ENCODE peak calls at places on chromosomes 13 and 19, in nine cellular contexts. One of them, this sample, is unnamed. For H3K4me1, the result is how much of the 10 kb centered on the place peaks cover.

GRCh38 chr13:88051746-88052482 is 380.7 kb downstream of the SLITRK5 start:
- DNase-seq in neuronal stem cell: no peak
- DNase-seq in cardiac muscle cell: no peak
- DNase-seq in prostate gland: no peak
- DNase-seq in left ventricle myocardium inferior: no peak
- DNase-seq in transverse colon: no peak
- DNase-seq in tibial nerve: no peak
- DNase-seq in adrenal gland: no peak
- DNase-seq in astrocyte: no peak
- DNase-seq in this sample: no peak

GRCh38 chr13:110161112-110161897 is 145.7 kb downstream of the COL4A1 start:
- DNase-seq in neuronal stem cell: no peak
- DNase-seq in cardiac muscle cell: no peak
- DNase-seq in prostate gland: no peak
- DNase-seq in left ventricle myocardium inferior: peak
- DNase-seq in transverse colon: no peak
- DNase-seq in tibial nerve: no peak
- DNase-seq in adrenal gland: no peak
- DNase-seq in astrocyte: no peak
- DNase-seq in this sample: no peak

GRCh38 chr13:51539887-51540286 is 44.4 kb upstream of the WDFY2 start:
- DNase-seq in neuronal stem cell: no peak
- DNase-seq in cardiac muscle cell: no peak
- DNase-seq in prostate gland: no peak
- DNase-seq in left ventricle myocardium inferior: no peak
- DNase-seq in transverse colon: no peak
- DNase-seq in tibial nerve: no peak
- DNase-seq in adrenal gland: no peak
- DNase-seq in astrocyte: no peak
- DNase-seq in this sample: no peak

GRCh38 chr19:52923782-52924593 is 760 bp upstream of the ZNF888 start:
- DNase-seq in neuronal stem cell: no peak
- DNase-seq in cardiac muscle cell: no peak
- DNase-seq in prostate gland: no peak
- DNase-seq in left ventricle myocardium inferior: peak
- DNase-seq in transverse colon: peak
- DNase-seq in tibial nerve: no peak
- DNase-seq in adrenal gland: peak
- DNase-seq in astrocyte: no peak
- DNase-seq in this sample: peak

GRCh38 chr13:76462003-76462402 is 424.2 kb downstream of the KCTD12 start:
- DNase-seq in neuronal stem cell: no peak
- DNase-seq in cardiac muscle cell: no peak
- DNase-seq in prostate gland: no peak
- DNase-seq in left ventricle myocardium inferior: no peak
- DNase-seq in transverse colon: no peak
- DNase-seq in tibial nerve: no peak
- DNase-seq in adrenal gland: no peak
- DNase-seq in astrocyte: no peak
- DNase-seq in this sample: no peak

GRCh38 chr19:21566073-21566472 is 60.7 kb downstream of the ZNF429 start:
- DNase-seq in neuronal stem cell: no peak
- DNase-seq in cardiac muscle cell: no peak
- DNase-seq in prostate gland: no peak
- DNase-seq in left ventricle myocardium inferior: no peak
- DNase-seq in transverse colon: no peak
- DNase-seq in tibial nerve: no peak
- DNase-seq in adrenal gland: peak
- DNase-seq in astrocyte: no peak
- DNase-seq in this sample: no peak

GRCh38 chr19:16001481-16002312 is 52.9 kb downstream of the OR10H4 start:
- DNase-seq in neuronal stem cell: no peak
- DNase-seq in cardiac muscle cell: no peak
- DNase-seq in prostate gland: peak
- DNase-seq in left ventricle myocardium inferior: no peak
- DNase-seq in transverse colon: peak
- DNase-seq in tibial nerve: no peak
- DNase-seq in adrenal gland: peak
- DNase-seq in astrocyte: peak
- DNase-seq in this sample: peak

GRCh38 chr13:51729853-51730553 is 74.0 kb downstream of the DHRS12 start:
- DNase-seq in neuronal stem cell: no peak
- DNase-seq in cardiac muscle cell: no peak
- DNase-seq in prostate gland: no peak
- DNase-seq in left ventricle myocardium inferior: no peak
- DNase-seq in transverse colon: peak
- DNase-seq in tibial nerve: no peak
- DNase-seq in adrenal gland: peak
- DNase-seq in astrocyte: peak
- DNase-seq in this sample: peak

GRCh38 chr19:54196514-54196913 is 4.1 kb upstream of the RPS9 start:
- DNase-seq in neuronal stem cell: no peak
- DNase-seq in cardiac muscle cell: no peak
- DNase-seq in prostate gland: no peak
- DNase-seq in left ventricle myocardium inferior: no peak
- DNase-seq in transverse colon: no peak
- DNase-seq in tibial nerve: no peak
- DNase-seq in adrenal gland: no peak
- DNase-seq in astrocyte: no peak
- DNase-seq in this sample: peak

GRCh38 chr19:44657211-44657921 is 13.7 kb downstream of the PVR start:
- DNase-seq in neuronal stem cell: peak
- DNase-seq in cardiac muscle cell: peak
- DNase-seq in prostate gland: peak
- DNase-seq in left ventricle myocardium inferior: peak
- DNase-seq in transverse colon: peak
- DNase-seq in tibial nerve: peak
- DNase-seq in adrenal gland: peak
- DNase-seq in astrocyte: peak
- DNase-seq in this sample: no peak

GRCh38 chr13:98974053-98974452 is 3.8 kb downstream of the DOCK9 start:
- DNase-seq in neuronal stem cell: no peak
- DNase-seq in cardiac muscle cell: no peak
- DNase-seq in prostate gland: no peak
- DNase-seq in left ventricle myocardium inferior: no peak
- DNase-seq in transverse colon: no peak
- DNase-seq in tibial nerve: no peak
- DNase-seq in adrenal gland: no peak
- DNase-seq in astrocyte: no peak
- DNase-seq in this sample: no peak

GRCh38 chr13:98975822-98976261 is 2.0 kb downstream of the DOCK9 start:
- DNase-seq in neuronal stem cell: no peak
- DNase-seq in cardiac muscle cell: peak
- DNase-seq in prostate gland: no peak
- DNase-seq in left ventricle myocardium inferior: no peak
- DNase-seq in transverse colon: no peak
- DNase-seq in tibial nerve: no peak
- DNase-seq in adrenal gland: no peak
- DNase-seq in astrocyte: no peak
- DNase-seq in this sample: no peak

GRCh38 chr13:98970293-98970692 is 7.6 kb downstream of the DOCK9 start:
- DNase-seq in neuronal stem cell: no peak
- DNase-seq in cardiac muscle cell: peak
- DNase-seq in prostate gland: no peak
- DNase-seq in left ventricle myocardium inferior: peak
- DNase-seq in transverse colon: no peak
- DNase-seq in tibial nerve: no peak
- DNase-seq in adrenal gland: no peak
- DNase-seq in astrocyte: no peak
- DNase-seq in this sample: no peak

GRCh38 chr13:98972627-98973026 is 5.2 kb downstream of the DOCK9 start:
- DNase-seq in neuronal stem cell: no peak
- DNase-seq in cardiac muscle cell: peak
- DNase-seq in prostate gland: no peak
- DNase-seq in left ventricle myocardium inferior: no peak
- DNase-seq in transverse colon: no peak
- DNase-seq in tibial nerve: no peak
- DNase-seq in adrenal gland: no peak
- DNase-seq in astrocyte: peak
- DNase-seq in this sample: peak

DNA sequence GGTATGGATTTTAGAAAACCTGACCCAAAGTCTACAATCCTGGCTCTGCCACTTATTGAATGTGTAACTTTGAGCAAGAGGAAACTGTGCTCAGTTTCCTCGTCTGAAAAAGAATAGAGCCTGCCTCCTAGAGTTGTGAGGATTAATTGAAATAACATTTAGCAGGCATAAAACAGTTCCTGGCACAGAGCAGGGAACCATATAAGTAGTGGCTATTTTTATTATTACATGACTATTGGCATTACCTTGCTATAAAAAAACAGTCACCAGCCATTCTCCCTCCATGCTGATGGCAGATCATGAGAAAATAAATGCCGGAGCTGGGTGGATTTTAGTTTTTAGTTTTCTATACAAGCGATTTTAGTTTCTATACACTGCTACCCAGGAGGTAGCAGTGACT is 5.8 kb downstream of the DOCK9 start:
- DNase-seq in neuronal stem cell: no peak
- DNase-seq in cardiac muscle cell: no peak
- DNase-seq in prostate gland: no peak
- DNase-seq in left ventricle myocardium inferior: no peak
- DNase-seq in transverse colon: no peak
- DNase-seq in tibial nerve: no peak
- DNase-seq in adrenal gland: no peak
- DNase-seq in astrocyte: no peak
- DNase-seq in this sample: no peak
- H3K4me1 ChIP-seq in neuronal stem cell: under half
- H3K4me1 ChIP-seq in cardiac muscle cell: half or more
- H3K4me1 ChIP-seq in prostate gland: under half
- H3K4me1 ChIP-seq in left ventricle myocardium inferior: half or more
- H3K4me1 ChIP-seq in transverse colon: under half
- H3K4me1 ChIP-seq in tibial nerve: under half
- H3K4me1 ChIP-seq in adrenal gland: under half
- H3K4me1 ChIP-seq in astrocyte: under half
- H3K4me1 ChIP-seq in this sample: under half

DNA sequence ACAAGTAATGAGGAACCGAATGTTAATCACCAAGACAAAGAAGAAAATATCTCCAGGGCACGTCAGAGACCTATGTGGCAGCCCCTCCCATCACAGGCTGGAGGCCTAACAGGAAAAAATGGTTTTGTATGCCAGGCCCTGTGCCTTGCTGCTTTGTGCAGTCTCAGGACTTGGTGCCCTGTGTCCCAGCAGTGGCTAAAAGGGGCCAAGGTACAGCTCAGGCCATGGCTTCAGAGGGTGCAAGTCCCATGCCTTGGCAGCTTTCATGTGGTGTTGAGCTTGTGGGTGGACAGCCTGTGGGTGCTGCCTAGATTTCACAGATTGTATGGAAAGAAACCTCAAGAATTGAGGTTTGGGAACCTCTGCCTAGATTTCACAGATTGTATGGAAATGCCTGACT is 767.2 kb upstream of the SLC10A2 start:
- DNase-seq in neuronal stem cell: no peak
- DNase-seq in cardiac muscle cell: no peak
- DNase-seq in prostate gland: no peak
- DNase-seq in left ventricle myocardium inferior: no peak
- DNase-seq in transverse colon: no peak
- DNase-seq in tibial nerve: no peak
- DNase-seq in adrenal gland: no peak
- DNase-seq in astrocyte: no peak
- DNase-seq in this sample: no peak
- H3K4me3 ChIP-seq in neuronal stem cell: no peak
- H3K4me3 ChIP-seq in cardiac muscle cell: no peak
- H3K4me3 ChIP-seq in prostate gland: no peak
- H3K4me3 ChIP-seq in left ventricle myocardium inferior: no peak
- H3K4me3 ChIP-seq in transverse colon: no peak
- H3K4me3 ChIP-seq in tibial nerve: no peak
- H3K4me3 ChIP-seq in adrenal gland: no peak
- H3K4me3 ChIP-seq in astrocyte: no peak
- H3K4me3 ChIP-seq in this sample: no peak

DNA sequence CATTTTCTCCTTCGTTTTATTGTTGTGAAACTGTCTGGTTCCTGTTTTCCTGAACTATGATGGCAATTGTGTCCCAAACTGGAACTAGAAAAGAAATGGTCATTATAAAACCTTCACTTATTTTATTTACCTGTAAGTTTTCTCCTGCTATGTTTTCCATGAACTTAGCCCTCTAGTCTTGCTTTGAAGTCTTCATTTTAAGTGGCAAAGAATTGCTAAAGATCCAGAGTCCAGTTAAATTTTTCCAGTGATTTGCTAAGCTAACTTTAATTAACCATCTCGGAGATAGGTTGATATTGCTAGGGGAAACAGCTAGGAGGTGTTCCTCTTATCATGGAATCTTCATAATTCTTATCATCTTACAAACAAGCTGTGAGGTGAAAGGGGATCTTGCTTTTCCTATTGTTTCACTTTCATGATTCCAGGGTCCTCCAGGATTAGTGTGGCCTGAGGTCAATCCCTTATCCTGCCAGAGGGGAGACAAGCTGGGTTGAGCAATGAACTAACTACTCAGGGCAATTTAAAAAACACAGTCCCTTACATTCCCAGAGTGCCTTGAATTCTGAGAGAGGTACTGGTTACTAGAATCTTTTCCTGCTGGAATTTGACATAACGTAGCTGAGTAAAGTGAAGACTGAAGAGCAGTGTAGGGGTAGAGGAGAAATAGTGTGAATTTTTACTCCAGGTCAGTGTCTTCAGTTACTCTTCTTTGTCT is 112.5 kb downstream of the ESD start:
- DNase-seq in neuronal stem cell: peak
- DNase-seq in cardiac muscle cell: peak
- DNase-seq in prostate gland: no peak
- DNase-seq in left ventricle myocardium inferior: no peak
- DNase-seq in transverse colon: no peak
- DNase-seq in tibial nerve: no peak
- DNase-seq in adrenal gland: no peak
- DNase-seq in astrocyte: no peak
- DNase-seq in this sample: no peak
- H3K4me1 ChIP-seq in neuronal stem cell: under half
- H3K4me1 ChIP-seq in cardiac muscle cell: under half
- H3K4me1 ChIP-seq in prostate gland: under half
- H3K4me1 ChIP-seq in left ventricle myocardium inferior: half or more
- H3K4me1 ChIP-seq in transverse colon: under half
- H3K4me1 ChIP-seq in tibial nerve: under half
- H3K4me1 ChIP-seq in adrenal gland: under half
- H3K4me1 ChIP-seq in astrocyte: under half
- H3K4me1 ChIP-seq in this sample: under half

DNA sequence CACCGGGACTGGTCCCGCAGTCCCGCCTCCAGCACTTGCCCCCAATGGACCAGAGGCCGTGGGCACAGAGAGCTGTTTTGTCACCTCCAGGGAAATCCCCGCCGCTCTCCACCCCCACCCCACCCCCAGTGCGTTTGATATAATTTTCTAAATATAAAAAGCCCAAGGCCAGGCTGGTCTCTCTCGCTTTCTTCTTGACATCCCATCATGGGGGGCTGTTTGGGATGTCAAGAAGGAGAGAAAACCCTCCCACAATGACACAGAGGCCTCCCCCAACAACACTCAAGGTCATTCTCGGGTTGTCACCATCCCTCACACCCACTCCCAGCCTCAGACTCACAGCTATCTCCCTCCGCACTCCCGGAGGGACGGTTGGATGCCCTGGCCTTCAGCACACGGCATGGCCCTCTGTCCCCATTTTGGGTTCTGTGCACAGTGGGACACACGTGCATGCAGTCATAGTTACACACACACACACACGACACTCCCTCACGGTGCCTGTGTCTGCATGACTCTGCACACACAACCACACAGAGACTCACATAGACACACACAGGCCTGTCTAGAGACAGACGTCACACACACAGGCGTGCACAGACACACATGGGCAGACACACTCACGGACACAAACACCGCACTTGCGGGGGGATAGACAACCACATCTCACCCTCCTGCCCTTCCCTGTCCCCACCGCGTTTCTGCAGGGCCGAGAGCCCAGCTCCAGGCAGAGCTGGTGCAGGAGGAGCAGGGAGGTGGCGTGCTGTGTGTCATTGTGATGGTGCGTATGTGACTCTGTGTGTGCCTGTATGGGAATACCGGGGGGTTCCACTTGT is 4.8 kb upstream of the NFIC start:
- DNase-seq in neuronal stem cell: no peak
- DNase-seq in cardiac muscle cell: no peak
- DNase-seq in prostate gland: no peak
- DNase-seq in left ventricle myocardium inferior: no peak
- DNase-seq in transverse colon: no peak
- DNase-seq in tibial nerve: no peak
- DNase-seq in adrenal gland: no peak
- DNase-seq in astrocyte: no peak
- DNase-seq in this sample: no peak
- H3K4me3 ChIP-seq in neuronal stem cell: no peak
- H3K4me3 ChIP-seq in cardiac muscle cell: peak
- H3K4me3 ChIP-seq in prostate gland: peak
- H3K4me3 ChIP-seq in left ventricle myocardium inferior: peak
- H3K4me3 ChIP-seq in transverse colon: peak
- H3K4me3 ChIP-seq in tibial nerve: peak
- H3K4me3 ChIP-seq in adrenal gland: no peak
- H3K4me3 ChIP-seq in astrocyte: peak
- H3K4me3 ChIP-seq in this sample: no peak

This sample was measured in mammary epithelial cell.